ENCODE peak calls at places on chromosomes 16 and 17, in six cellular contexts. One of them, this sample, is unnamed.
A peak's percentile ranks its signal among the peaks of the same experiment; 100 is the strongest.

GRCh38 chr16:48126801-48127644 is 28.8 kb downstream of the ABCC12 start:
- DNase-seq in astrocyte of the cerebellum: peak; percentile 93
- DNase-seq in transverse colon: no peak
- DNase-seq in SK-N-SH: no peak
- DNase-seq in IMR-90: peak; percentile 98
- DNase-seq in lung: peak; percentile 77
- DNase-seq in this sample: peak; percentile 52

GRCh38 chr16:63467513-63467912 is 1431.3 kb upstream of the CDH8 start:
- DNase-seq in transverse colon: no peak
- DNase-seq in astrocyte of the cerebellum: no peak
- DNase-seq in IMR-90: no peak
- DNase-seq in lung: no peak
- DNase-seq in SK-N-SH: no peak
- DNase-seq in this sample: no peak

GRCh38 chr17:76153202-76153601 is 12.2 kb upstream of the FOXJ1 start:
- DNase-seq in IMR-90: no peak
- DNase-seq in SK-N-SH: no peak
- DNase-seq in astrocyte of the cerebellum: no peak
- DNase-seq in lung: no peak
- DNase-seq in transverse colon: no peak
- DNase-seq in this sample: no peak

GRCh38 chr16:13093676-13094075 is 192.3 kb downstream of the SHISA9 start:
- DNase-seq in astrocyte of the cerebellum: no peak
- DNase-seq in transverse colon: no peak
- DNase-seq in SK-N-SH: no peak
- DNase-seq in lung: no peak
- DNase-seq in IMR-90: no peak
- DNase-seq in this sample: no peak

GRCh38 chr16:49342336-49343265 is 31.0 kb upstream of the C16orf78 start:
- DNase-seq in IMR-90: no peak
- DNase-seq in lung: no peak
- DNase-seq in transverse colon: no peak
- DNase-seq in astrocyte of the cerebellum: no peak
- DNase-seq in SK-N-SH: no peak
- DNase-seq in this sample: no peak

GRCh38 chr16:69672315-69672997 is 53.9 kb downstream of the NQO1 start:
- DNase-seq in IMR-90: no peak
- DNase-seq in astrocyte of the cerebellum: no peak
- DNase-seq in SK-N-SH: no peak
- DNase-seq in transverse colon: no peak
- DNase-seq in lung: no peak
- DNase-seq in this sample: no peak

GRCh38 chr16:13021996-13022395 is 120.6 kb downstream of the SHISA9 start:
- DNase-seq in astrocyte of the cerebellum: peak; percentile 29
- DNase-seq in transverse colon: no peak
- DNase-seq in IMR-90: no peak
- DNase-seq in SK-N-SH: no peak
- DNase-seq in lung: no peak
- DNase-seq in this sample: no peak

GRCh38 chr17:4326112-4326511 is 40.4 kb downstream of the UBE2G1 start:
- DNase-seq in IMR-90: no peak
- DNase-seq in SK-N-SH: no peak
- DNase-seq in lung: no peak
- DNase-seq in astrocyte of the cerebellum: no peak
- DNase-seq in transverse colon: no peak
- DNase-seq in this sample: no peak

GRCh38 chr16:31138621-31139578 is 3.4 kb upstream of the PRSS8 start:
- DNase-seq in lung: peak; percentile 89
- DNase-seq in IMR-90: peak; percentile 70
- DNase-seq in transverse colon: peak; percentile 91
- DNase-seq in astrocyte of the cerebellum: no peak
- DNase-seq in SK-N-SH: peak; percentile 47
- DNase-seq in this sample: peak; percentile 20

GRCh38 chr17:41919165-41919817 is 540 bp upstream of the ACLY start:
- DNase-seq in SK-N-SH: no peak
- DNase-seq in transverse colon: no peak
- DNase-seq in lung: no peak
- DNase-seq in IMR-90: no peak
- DNase-seq in astrocyte of the cerebellum: peak; percentile 27
- DNase-seq in this sample: no peak
- H3K4me3 ChIP-seq in SK-N-SH: no peak overlapping the region
- H3K4me3 ChIP-seq in transverse colon: peak overlapping the region; percentile 72
- H3K4me3 ChIP-seq in lung: peak overlapping the region; percentile 1
- H3K4me3 ChIP-seq in IMR-90: peak overlapping the region; percentile 31
- H3K4me3 ChIP-seq in astrocyte of the cerebellum: peak overlapping the region; percentile 93
- H3K4me3 ChIP-seq in this sample: peak overlapping the region; percentile 97

GRCh38 chr16:57834936-57835335 is 32.6 kb upstream of the KIFC3 start:
- DNase-seq in lung: no peak
- DNase-seq in IMR-90: peak; percentile 34
- DNase-seq in transverse colon: no peak
- DNase-seq in astrocyte of the cerebellum: no peak
- DNase-seq in SK-N-SH: no peak
- DNase-seq in this sample: no peak
- H3K4me3 ChIP-seq in lung: no peak overlapping the region
- H3K4me3 ChIP-seq in IMR-90: no peak overlapping the region
- H3K4me3 ChIP-seq in transverse colon: no peak overlapping the region
- H3K4me3 ChIP-seq in astrocyte of the cerebellum: no peak overlapping the region
- H3K4me3 ChIP-seq in SK-N-SH: no peak overlapping the region
- H3K4me3 ChIP-seq in this sample: no peak overlapping the region

GRCh38 chr17:77210331-77210730 is 69.6 kb downstream of the SEC14L1 start:
- DNase-seq in astrocyte of the cerebellum: no peak
- DNase-seq in transverse colon: peak; percentile 23
- DNase-seq in IMR-90: no peak
- DNase-seq in SK-N-SH: no peak
- DNase-seq in lung: no peak
- DNase-seq in this sample: no peak

GRCh38 chr17:77212081-77212832 is 71.5 kb downstream of the SEC14L1 start:
- DNase-seq in IMR-90: no peak
- DNase-seq in SK-N-SH: no peak
- DNase-seq in lung: no peak
- DNase-seq in astrocyte of the cerebellum: no peak
- DNase-seq in transverse colon: peak; percentile 48
- DNase-seq in this sample: no peak

GRCh38 chr17:77209330-77209748 is 68.6 kb downstream of the SEC14L1 start:
- DNase-seq in IMR-90: no peak
- DNase-seq in SK-N-SH: no peak
- DNase-seq in transverse colon: no peak
- DNase-seq in astrocyte of the cerebellum: no peak
- DNase-seq in lung: no peak
- DNase-seq in this sample: no peak

GRCh38 chr17:77211681-77212080 is 70.9 kb downstream of the SEC14L1 start:
- DNase-seq in astrocyte of the cerebellum: no peak
- DNase-seq in SK-N-SH: no peak
- DNase-seq in IMR-90: no peak
- DNase-seq in lung: no peak
- DNase-seq in transverse colon: no peak
- DNase-seq in this sample: no peak

GRCh38 chr17:77210946-77211541 is 70.3 kb downstream of the SEC14L1 start:
- DNase-seq in astrocyte of the cerebellum: no peak
- DNase-seq in SK-N-SH: no peak
- DNase-seq in lung: no peak
- DNase-seq in transverse colon: no peak
- DNase-seq in IMR-90: no peak
- DNase-seq in this sample: no peak
- H3K4me3 ChIP-seq in astrocyte of the cerebellum: no peak overlapping the region
- H3K4me3 ChIP-seq in SK-N-SH: no peak overlapping the region
- H3K4me3 ChIP-seq in lung: no peak overlapping the region
- H3K4me3 ChIP-seq in transverse colon: no peak overlapping the region
- H3K4me3 ChIP-seq in IMR-90: no peak overlapping the region
- H3K4me3 ChIP-seq in this sample: no peak overlapping the region

DNA sequence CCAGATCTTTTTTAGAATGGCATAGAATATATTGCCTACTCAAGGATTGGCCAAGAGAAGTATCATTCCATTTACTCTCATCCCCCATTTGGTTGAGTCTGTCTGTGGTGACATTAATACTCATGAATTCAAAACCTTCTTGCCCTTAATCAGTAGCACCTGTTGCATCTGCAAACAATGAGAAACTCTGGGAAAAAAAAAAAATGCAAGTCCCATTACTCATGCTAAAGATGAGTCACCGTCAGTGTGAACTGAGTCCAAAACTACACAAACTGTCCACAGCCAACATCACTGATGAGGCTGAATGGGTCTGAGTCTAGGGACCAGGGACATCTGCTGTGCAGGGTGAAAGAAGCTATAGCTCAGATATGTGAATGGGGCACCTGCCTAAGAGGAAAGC is 96.9 kb upstream of the ADAMTS18 start:
- DNase-seq in IMR-90: peak; percentile 38
- DNase-seq in transverse colon: no peak
- DNase-seq in SK-N-SH: no peak
- DNase-seq in astrocyte of the cerebellum: peak; percentile 65
- DNase-seq in lung: no peak
- DNase-seq in this sample: peak; percentile 56
- H3K4me3 ChIP-seq in IMR-90: no peak overlapping the region
- H3K4me3 ChIP-seq in transverse colon: no peak overlapping the region
- H3K4me3 ChIP-seq in SK-N-SH: no peak overlapping the region
- H3K4me3 ChIP-seq in astrocyte of the cerebellum: no peak overlapping the region
- H3K4me3 ChIP-seq in lung: no peak overlapping the region
- H3K4me3 ChIP-seq in this sample: no peak overlapping the region

DNA sequence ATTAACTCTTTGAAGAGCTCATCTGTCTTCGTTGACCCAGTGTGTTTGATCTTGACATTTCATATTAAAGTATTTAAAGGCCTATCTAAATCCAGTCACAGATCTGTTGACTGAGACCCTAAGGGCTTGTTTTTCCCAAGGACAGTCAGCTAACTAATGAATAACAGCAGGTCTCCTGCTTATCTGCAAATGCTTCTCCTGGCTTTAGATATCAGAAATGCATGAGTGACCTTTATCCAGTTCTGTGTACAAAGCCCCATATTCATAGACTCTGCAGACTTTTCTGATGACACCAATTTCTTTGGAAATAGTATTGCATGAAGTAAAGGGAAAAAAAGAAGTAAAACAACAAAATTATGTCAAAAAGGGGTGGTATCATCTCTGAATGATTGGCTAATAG is 70.3 kb downstream of the YPEL2 start:
- DNase-seq in astrocyte of the cerebellum: no peak
- DNase-seq in lung: no peak
- DNase-seq in transverse colon: no peak
- DNase-seq in SK-N-SH: peak; percentile 85
- DNase-seq in IMR-90: no peak
- DNase-seq in this sample: no peak
- H3K4me3 ChIP-seq in astrocyte of the cerebellum: no peak overlapping the region
- H3K4me3 ChIP-seq in lung: no peak overlapping the region
- H3K4me3 ChIP-seq in transverse colon: no peak overlapping the region
- H3K4me3 ChIP-seq in SK-N-SH: no peak overlapping the region
- H3K4me3 ChIP-seq in IMR-90: no peak overlapping the region
- H3K4me3 ChIP-seq in this sample: no peak overlapping the region

This sample was measured in epithelial cell of proximal tubule.